ENCODE peak calls at places on chromosomes 11 and 22, in eight cellular contexts. W, E, L, H, I, P, X and F are unnamed samples.
A peak's percentile ranks its signal among the peaks of the same experiment; 100 is the strongest.

GRCh38 chr11:132177106-132177505 is 806.7 kb downstream of the NTM start:
- DNase-seq in E (no peak), I (no peak), H (peak; percentile 66), X (no peak), W (no peak), P (no peak), L (no peak), F (no peak)

GRCh38 chr11:10349806-10350205 is 44.9 kb downstream of the ADM start:
- DNase-seq in I (no peak), X (no peak), H (no peak), W (no peak), L (no peak), E (no peak), P (no peak), F (no peak)

GRCh38 chr22:20031732-20032406 is 11.0 kb downstream of the TANGO2 start:
- DNase-seq in H (no peak), I (peak; percentile 26), X (no peak), E (no peak), L (peak; percentile 41), P (peak; percentile 61), W (no peak), F (no peak)

GRCh38 chr11:133163463-133164419 is 368.6 kb downstream of the OPCML start:
- DNase-seq in L (peak; percentile 40), E (no peak), P (no peak), H (peak; percentile 64), X (no peak), I (no peak), W (no peak), F (no peak)

GRCh38 chr22:19522881-19523239 is 1.4 kb downstream of the CLDN5 start:
- DNase-seq in X (no peak), L (no peak), P (no peak), H (no peak), E (no peak), W (no peak), I (no peak), F (no peak)

GRCh38 chr11:17371614-17372013 is 16.8 kb downstream of the KCNJ11 start:
- DNase-seq in X (no peak), W (no peak), E (no peak), P (no peak), H (peak; percentile 41), I (no peak), L (no peak), F (no peak)

GRCh38 chr11:94171693-94172440 is 43.2 kb downstream of the PANX1 start:
- DNase-seq in H (peak; percentile 77), L (peak; percentile 73), I (peak; percentile 42), E (no peak), X (peak; percentile 65), W (no peak), P (peak; percentile 34), F (no peak)

GRCh38 chr22:22460060-22460459 is 48.5 kb downstream of the ZNF280B start:
- DNase-seq in P (no peak), H (no peak), X (no peak), E (no peak), I (no peak), W (no peak), L (peak; percentile 68), F (no peak)

GRCh38 chr22:46584081-46584903 is 35.9 kb upstream of the GRAMD4 start:
- DNase-seq in W (peak; percentile 69), E (no peak), P (no peak), I (no peak), L (peak; percentile 35), X (peak; percentile 41), H (no peak), F (peak; percentile 60)

GRCh38 chr11:31882951-31883392 is 71.8 kb upstream of the PAX6 start:
- DNase-seq in P (no peak), H (no peak), I (no peak), W (no peak), X (no peak), L (peak; percentile 36), E (no peak), F (no peak)

GRCh38 chr11:78070606-78071005 is 6.9 kb downstream of the THRSP start:
- DNase-seq in E (no peak), P (no peak), H (no peak), I (no peak), X (no peak), W (no peak), L (no peak), F (no peak)

GRCh38 chr11:64566042-64566914 is 24.7 kb upstream of the SLC22A12 start:
- DNase-seq in W (no peak), P (peak; percentile 65), H (peak; percentile 72), E (peak; percentile 47), X (no peak), I (peak; percentile 13), L (peak; percentile 81), F (peak; percentile 64)

DNA sequence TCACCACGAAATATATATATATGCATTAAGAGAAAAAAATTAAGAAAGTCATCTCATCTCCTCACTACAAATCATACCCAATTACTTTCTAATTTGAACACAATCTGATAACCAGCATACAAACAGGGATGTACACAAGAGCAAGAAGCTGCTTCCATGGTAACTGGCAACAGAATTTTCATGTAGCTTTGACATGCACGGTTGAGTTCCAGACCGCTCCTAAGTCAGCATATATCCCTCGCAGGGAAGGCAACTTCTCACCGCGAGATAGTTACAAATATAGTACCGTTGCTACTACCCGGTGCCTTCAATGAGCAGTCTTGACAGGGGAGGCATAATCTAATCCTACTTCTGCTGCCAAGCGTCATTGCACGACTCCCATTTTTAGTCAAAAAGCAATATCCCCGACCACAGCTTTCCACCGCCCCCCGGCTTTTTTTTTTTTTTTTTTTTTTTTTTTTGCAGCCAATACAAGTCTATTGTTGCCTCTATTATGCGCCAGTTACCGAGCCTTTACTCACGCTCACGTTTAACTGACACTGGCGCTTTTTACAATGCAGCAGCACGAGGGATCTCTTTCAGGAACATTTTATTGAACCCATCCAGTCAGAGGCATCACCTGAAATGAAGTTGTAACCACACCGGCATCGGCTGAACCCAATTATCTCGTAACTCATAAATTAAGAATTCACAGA is 2.2 kb downstream of the CADM1 start:
- DNase-seq in E (no peak), W (no peak), I (no peak), L (no peak), X (no peak), H (no peak), P (no peak), F (no peak)
- H3K4me1 ChIP-seq in E (peaks cover 6% of the 10 kb centered on the region), W (peaks cover 36% of the 10 kb centered on the region), I (peaks cover 17% of the 10 kb centered on the region), L (no peaks in the 10 kb centered on the region), X (no peaks in the 10 kb centered on the region), H (peaks cover 17% of the 10 kb centered on the region), P (peaks cover 30% of the 10 kb centered on the region), F (peaks cover 27% of the 10 kb centered on the region)

DNA sequence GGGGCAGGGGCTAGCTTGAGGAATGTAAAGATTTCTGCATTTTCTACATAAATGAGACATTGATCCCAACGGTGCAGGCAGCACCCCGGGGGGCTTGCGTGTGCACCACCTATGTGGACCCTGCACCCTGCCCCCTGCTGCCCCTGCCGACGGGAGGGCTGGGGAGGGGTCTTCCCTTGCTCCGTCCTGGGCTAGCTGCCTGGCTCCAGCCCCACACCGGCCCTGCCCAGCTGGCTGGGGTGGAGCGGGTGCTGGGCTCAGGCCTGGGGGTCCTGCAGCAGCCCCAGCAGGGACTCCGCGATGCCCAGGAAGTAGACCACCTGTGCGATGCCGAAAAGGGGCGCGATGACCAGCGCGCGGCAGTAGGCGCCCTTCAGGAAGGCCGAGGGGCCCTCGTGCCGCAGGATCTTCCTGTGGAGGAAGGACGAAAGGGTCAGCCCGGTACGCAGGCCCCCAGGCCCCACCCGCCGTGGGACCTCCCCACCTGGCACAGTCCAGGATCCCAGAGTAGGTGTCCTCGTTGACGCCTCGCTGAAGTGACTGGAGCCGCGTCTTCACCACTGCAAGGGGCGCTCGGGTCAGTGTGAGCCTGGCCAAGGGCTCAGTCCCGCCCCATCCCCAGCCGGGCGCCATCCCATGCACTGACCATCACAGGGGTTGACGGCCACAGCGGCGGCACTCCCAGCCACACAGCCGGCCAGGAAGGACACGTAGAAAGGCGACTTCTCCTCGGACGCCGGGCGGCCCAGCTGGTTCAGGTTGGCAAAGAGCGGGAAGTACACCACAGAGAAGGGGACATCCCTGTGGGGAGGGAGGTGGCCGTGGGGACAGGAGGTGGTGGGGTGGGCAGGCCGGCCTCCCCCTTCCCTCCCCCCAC is 2.0 kb upstream of the CEND1 start:
- DNase-seq in H (no peak), E (no peak), P (no peak), I (no peak), X (peak; percentile 61), L (no peak), W (peak; percentile 85), F (no peak)
- H3K4me1 ChIP-seq in H (peaks cover 16% of the 10 kb centered on the region), E (peaks cover 7% of the 10 kb centered on the region), P (peaks cover 23% of the 10 kb centered on the region), I (peaks cover 31% of the 10 kb centered on the region), X (peaks cover 7% of the 10 kb centered on the region), L (no peaks in the 10 kb centered on the region), W (peaks cover 35% of the 10 kb centered on the region), F (peaks cover 17% of the 10 kb centered on the region)

GRCh38 chr22:31341386-31342088 is 4.6 kb downstream of the PATZ1 start:
- DNase-seq in P (no peak), X (no peak), L (no peak), E (no peak), I (no peak), H (no peak), W (no peak), F (no peak)

GRCh38 chr22:31342389-31343125 is 3.6 kb downstream of the PATZ1 start:
- DNase-seq in X (no peak), H (no peak), P (no peak), L (no peak), I (no peak), E (no peak), W (no peak), F (no peak)

GRCh38 chr22:31340360-31340759 is 5.8 kb downstream of the PATZ1 start:
- DNase-seq in P (no peak), L (no peak), H (no peak), I (no peak), X (no peak), W (no peak), E (no peak), F (no peak)

GRCh38 chr22:31339148-31339832 is 6.9 kb downstream of the PATZ1 start:
- DNase-seq in I (no peak), P (no peak), W (no peak), H (no peak), E (no peak), X (no peak), L (no peak), F (no peak)

DNA sequence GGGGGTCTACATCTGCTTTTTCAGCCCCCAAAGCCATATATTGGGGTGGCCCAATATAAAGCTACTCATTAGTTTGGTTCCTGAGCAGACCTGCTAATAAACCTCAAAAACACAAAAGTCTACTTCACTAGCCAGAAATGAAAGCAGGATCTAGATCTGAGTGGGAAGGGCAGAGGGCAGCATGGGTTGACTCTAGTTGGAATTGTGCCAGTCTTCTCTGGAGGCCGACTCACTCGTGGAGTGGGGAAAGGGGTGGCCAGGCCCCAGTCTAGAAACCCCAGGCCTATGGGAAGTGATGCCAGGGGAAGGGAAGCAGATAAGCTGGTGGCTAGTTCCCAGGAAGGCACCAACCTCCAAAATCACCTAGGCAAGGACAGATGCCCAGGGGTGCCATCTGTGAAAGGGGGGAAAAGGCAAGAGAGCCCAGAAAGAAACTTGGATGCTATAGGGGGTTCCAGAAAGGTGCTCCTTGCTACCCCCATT is 5.3 kb downstream of the PATZ1 start:
- DNase-seq in E (no peak), H (no peak), I (no peak), W (no peak), L (no peak), X (no peak), P (no peak), F (no peak)
- H3K4me1 ChIP-seq in E (peaks cover 28% of the 10 kb centered on the region), H (peaks cover 18% of the 10 kb centered on the region), I (peaks cover 79% of the 10 kb centered on the region), W (peaks cover 61% of the 10 kb centered on the region), L (peaks cover 4% of the 10 kb centered on the region), X (peaks cover 44% of the 10 kb centered on the region), P (peaks cover 54% of the 10 kb centered on the region), F (peaks cover 47% of the 10 kb centered on the region)

DNA sequence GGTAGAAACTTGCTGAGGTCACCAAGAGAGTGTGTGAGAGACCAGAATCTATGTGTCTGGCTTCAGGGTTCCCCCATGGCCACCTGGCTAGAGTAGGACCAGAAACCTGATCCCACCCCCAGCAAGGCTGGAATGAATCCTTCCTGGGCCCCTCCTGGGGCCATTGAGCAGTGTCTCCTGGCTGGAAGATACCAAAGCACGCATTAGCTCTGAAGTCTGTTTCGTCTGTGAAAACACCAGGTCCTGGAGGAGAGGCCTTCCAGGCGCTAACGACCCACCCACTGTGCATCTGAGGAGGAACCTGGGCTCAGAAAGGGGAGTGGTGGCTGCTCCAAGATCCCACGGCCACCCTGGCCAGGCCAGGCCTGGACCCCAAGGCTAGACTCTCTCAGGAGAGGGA is 15.5 kb upstream of the TSKU start:
- DNase-seq in P (no peak), W (no peak), H (no peak), X (peak; percentile 37), E (no peak), I (no peak), L (no peak), F (no peak)
- H3K4me1 ChIP-seq in P (peaks cover 61% of the 10 kb centered on the region), W (peaks cover 60% of the 10 kb centered on the region), H (peaks cover 65% of the 10 kb centered on the region), X (no peaks in the 10 kb centered on the region), E (peaks cover 22% of the 10 kb centered on the region), I (peaks cover 19% of the 10 kb centered on the region), L (peaks cover 2% of the 10 kb centered on the region), F (peaks cover 71% of the 10 kb centered on the region)